ENCODE peak calls at places on chromosomes 5 and 9, in six cellular contexts. Q is hepatocyte, M is pancreas, F is esophagus squamous epithelium, X is tibial artery, K is mesendoderm. U is an unnamed sample.

GRCh38 chr5:15757635-15758034 is 257.7 kb downstream of the FBXL7 start:
- DNase-seq in Q (no peak), M (no peak), F (no peak), X (no peak), K (no peak), U (no peak)

GRCh38 chr5:98795243-98795642 is 21.8 kb downstream of the RGMB start:
- DNase-seq in Q (no peak), M (no peak), F (no peak), X (no peak), K (no peak), U (no peak)

GRCh38 chr5:160083012-160083436 is 36.2 kb downstream of the PWWP2A start:
- DNase-seq in Q (no peak), M (no peak), F (no peak), X (no peak), K (no peak), U (no peak)

GRCh38 chr9:37746448-37747270 is 6.9 kb upstream of the TRMT10B start:
- DNase-seq in Q (peak; percentile 26), M (no peak), F (no peak), X (no peak), K (peak; percentile 47), U (no peak)

GRCh38 chr9:120480707-120481106 is 99.3 kb downstream of the CDK5RAP2 start:
- DNase-seq in Q (no peak), M (no peak), F (no peak), X (no peak), K (no peak), U (no peak)

GRCh38 chr5:111411321-111411720 is 101.0 kb downstream of the STARD4 start:
- DNase-seq in Q (no peak), M (no peak), F (no peak), X (no peak), K (no peak), U (no peak)

GRCh38 chr9:89593776-89594427 is 10.9 kb upstream of the GADD45G start:
- DNase-seq in Q (peak; percentile 84), M (peak; percentile 80), F (no peak), X (no peak), K (peak; percentile 85), U (peak; percentile 50)

GRCh38 chr9:131289301-131290038 is at the start of gene PLPP7:
- DNase-seq in Q (no peak), M (no peak), F (no peak), X (peak; percentile 77), K (peak; percentile 74), U (no peak)

GRCh38 chr9:13934411-13934810 is 379.5 kb downstream of the NFIB start:
- DNase-seq in Q (no peak), M (no peak), F (no peak), X (no peak), K (no peak), U (no peak)

GRCh38 chr5:133376986-133377385 is 235.4 kb downstream of the FSTL4 start:
- DNase-seq in Q (no peak), M (no peak), F (no peak), X (no peak), K (no peak), U (no peak)

GRCh38 chr5:60945760-60946253 is 802 bp downstream of the NDUFAF2 start:
- DNase-seq in Q (no peak), M (peak; percentile 68), F (no peak), X (peak; percentile 41), K (peak; percentile 53), U (no peak)

GRCh38 chr5:60754495-60754894 is 54.5 kb upstream of the DEPDC1B start:
- DNase-seq in Q (no peak), M (no peak), F (no peak), X (no peak), K (no peak), U (no peak)

GRCh38 chr5:163565931-163566608 is 60.7 kb downstream of the MAT2B start:
- DNase-seq in Q (peak; percentile 40), M (peak; percentile 72), F (no peak), X (no peak), K (peak; percentile 52), U (peak; percentile 5)

GRCh38 chr5:112228672-112229071 is 190.4 kb downstream of the EPB41L4A start:
- DNase-seq in Q (peak; percentile 35), M (peak; percentile 83), F (no peak), X (peak; percentile 57), K (peak; percentile 45), U (no peak)

GRCh38 chr5:140221697-140222223 is 46.8 kb downstream of the CYSTM1 start:
- DNase-seq in Q (no peak), M (no peak), F (no peak), X (no peak), K (no peak), U (no peak)
- H3K27ac ChIP-seq in Q (peak overlapping the region; percentile 85), M (peak overlapping the region; percentile 82), F (no peak overlapping the region), X (peak overlapping the region; percentile 50), K (no peak overlapping the region), U (no peak overlapping the region)

GRCh38 chr5:44387391-44387790 is 1.8 kb downstream of the FGF10 start:
- DNase-seq in Q (no peak), M (no peak), F (no peak), X (no peak), K (peak; percentile 12), U (no peak)
- H3K27ac ChIP-seq in Q (peak overlapping the region; percentile 40), M (peak overlapping the region; percentile 91), F (peak overlapping the region; percentile 77), X (no peak overlapping the region), K (no peak overlapping the region), U (no peak overlapping the region)

GRCh38 chr5:121572061-121572460 is 279.6 kb upstream of the FTMT start:
- DNase-seq in Q (no peak), M (no peak), F (no peak), X (no peak), K (no peak), U (no peak)
- H3K27ac ChIP-seq in Q (no peak overlapping the region), M (no peak overlapping the region), F (no peak overlapping the region), X (no peak overlapping the region), K (no peak overlapping the region), U (no peak overlapping the region)

DNA sequence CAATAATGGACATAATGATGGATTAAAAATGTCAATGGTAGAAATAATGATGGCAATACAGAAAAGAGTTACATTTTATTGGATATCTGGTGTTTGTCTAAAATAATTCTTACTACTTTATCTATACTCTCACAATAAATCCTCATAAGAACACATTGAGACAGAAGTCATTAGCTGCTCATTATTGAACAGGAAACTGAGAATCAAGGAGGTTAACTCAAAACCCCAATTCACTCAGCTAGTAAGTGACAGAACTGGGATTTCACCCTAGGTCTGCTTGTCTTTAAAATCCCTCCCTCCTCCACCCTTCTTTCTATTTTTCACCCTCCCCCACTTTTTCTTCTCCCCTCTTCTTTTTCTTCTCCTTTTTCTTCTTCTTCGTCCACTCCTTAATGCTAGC is 285.8 kb upstream of the TNC start:
- DNase-seq in Q (no peak), M (no peak), F (no peak), X (no peak), K (no peak), U (no peak)
- H3K27ac ChIP-seq in Q (no peak overlapping the region), M (no peak overlapping the region), F (no peak overlapping the region), X (no peak overlapping the region), K (no peak overlapping the region), U (no peak overlapping the region)

U was measured in naive thymus-derived CD4-positive, alpha-beta T cell.